ENCODE peak calls at places on chromosomes 5 and 9, in seven cellular contexts. J is activated CD8-positive, alpha-beta memory T cell treated with anti-CD3 and anti-CD28 coated beads for 4 hours; G is stimulated activated CD4-positive, alpha-beta T cell treated with anti-CD3 and anti-CD28 coated beads, TNF-alpha, amount 100 ng/mL, for 24 hours; Y is hepatic stellate cell; S is AG09319; Z is NCI-H345; F is EH. C is an unnamed sample.

GRCh38 chr9:138115506-138115905 is 237.9 kb downstream of the CACNA1B start:
- DNase-seq in G (no peak), S (no peak), J (no peak), Z (no peak), F (no peak), Y (no peak), C (no peak)

GRCh38 chr9:37994639-37995347 is 74.2 kb downstream of the SHB start:
- DNase-seq in Y (peak; percentile 93), Z (peak; percentile 62), J (no peak), S (no peak), G (peak; percentile 35), F (peak; percentile 91), C (no peak)

GRCh38 chr9:2872307-2872940 is 28.5 kb upstream of the PUM3 start:
- DNase-seq in S (no peak), Y (peak; percentile 13), F (peak; percentile 40), J (no peak), Z (no peak), G (no peak), C (peak; percentile 52)

GRCh38 chr9:70971698-70972097 is 149.7 kb downstream of the TRPM3 start:
- DNase-seq in Z (no peak), S (no peak), F (no peak), G (no peak), J (no peak), Y (no peak), C (no peak)

GRCh38 chr9:99359336-99359735 is 137.3 kb downstream of the SEC61B start:
- DNase-seq in Y (no peak), S (no peak), G (no peak), J (no peak), F (no peak), Z (no peak), C (no peak)

GRCh38 chr5:111742595-111742994 is 14.4 kb downstream of the NREP start:
- DNase-seq in J (no peak), S (peak; percentile 81), Y (no peak), F (peak; percentile 94), G (no peak), Z (no peak), C (no peak)

GRCh38 chr5:72074238-72074637 is 33.0 kb upstream of the MAP1B start:
- DNase-seq in Z (peak; percentile 40), Y (no peak), F (no peak), S (no peak), G (no peak), J (no peak), C (no peak)

GRCh38 chr5:32439086-32439642 is 5.4 kb downstream of the ZFR start:
- DNase-seq in Z (no peak), F (no peak), J (no peak), G (no peak), Y (no peak), S (no peak), C (no peak)

GRCh38 chr5:59098743-59099142 is 515.9 kb downstream of the RAB3C start:
- DNase-seq in J (no peak), F (no peak), S (no peak), G (no peak), Y (no peak), Z (no peak), C (no peak)

GRCh38 chr9:120830865-120831264 is 11.9 kb downstream of the PSMD5 start:
- DNase-seq in Y (no peak), F (no peak), G (no peak), J (no peak), Z (no peak), S (no peak), C (no peak)

GRCh38 chr5:159209438-159210305 is at the start of gene RNF145:
- DNase-seq in G (peak; percentile 92), S (peak; percentile 59), Y (peak; percentile 89), F (peak; percentile 82), Z (peak; percentile 82), J (peak; percentile 97), C (peak; percentile 94)

GRCh38 chr9:76699966-76700365 is 64.3 kb upstream of the PCA3 start:
- DNase-seq in Z (no peak), S (peak; percentile 69), J (no peak), Y (peak; percentile 17), G (no peak), F (peak; percentile 54), C (no peak)

GRCh38 chr5:139964266-139964993 is 78.7 kb downstream of the NRG2 start:
- DNase-seq in Z (no peak), Y (no peak), F (no peak), G (no peak), J (no peak), S (no peak), C (no peak)

GRCh38 chr9:14524881-14525515 is 168.2 kb downstream of the ZDHHC21 start:
- DNase-seq in Z (no peak), G (no peak), F (no peak), S (no peak), Y (no peak), J (no peak), C (no peak)

GRCh38 chr9:113397077-113397696 is 3.9 kb downstream of the ALAD start:
- DNase-seq in S (no peak), Z (no peak), G (no peak), F (no peak), Y (no peak), J (no peak), C (no peak)

GRCh38 chr5:30343707-30344106 is 849.8 kb upstream of the CDH6 start:
- DNase-seq in J (no peak), S (no peak), G (no peak), F (no peak), Y (no peak), Z (peak; percentile 4), C (no peak)

GRCh38 chr9:94937214-94937903 is 210.9 kb downstream of the AOPEP start:
- DNase-seq in Z (no peak), S (peak; percentile 79), G (no peak), Y (peak; percentile 91), F (peak; percentile 94), J (no peak), C (no peak)

GRCh38 chr9:75063556-75064305 is 24.2 kb downstream of the NMRK1 start:
- DNase-seq in Y (no peak), S (no peak), J (no peak), G (no peak), F (peak; percentile 34), Z (no peak), C (no peak)

GRCh38 chr5:1140818-1141189 is 28.9 kb upstream of the SLC12A7 start:
- DNase-seq in J (no peak), Z (no peak), F (no peak), Y (no peak), S (no peak), G (no peak), C (no peak)

GRCh38 chr5:16737620-16738364 is 121.0 kb upstream of the RETREG1 start:
- DNase-seq in Y (no peak), J (no peak), F (no peak), G (no peak), S (no peak), Z (no peak), C (no peak)

GRCh38 chr9:135480071-135480941 is 724 bp downstream of the PPP1R26 start:
- DNase-seq in S (no peak), F (peak; percentile 54), G (no peak), Y (peak; percentile 71), J (no peak), Z (peak; percentile 61), C (no peak)

GRCh38 chr9:36401179-36401740 is 1.2 kb upstream of the RNF38 start:
- DNase-seq in Z (peak; percentile 89), J (no peak), Y (peak; percentile 90), F (peak; percentile 84), S (no peak), G (peak; percentile 69), C (no peak)

GRCh38 chr5:173893192-173893561 is 5.0 kb downstream of the CPEB4 start:
- DNase-seq in J (no peak), F (no peak), G (no peak), S (no peak), Z (no peak), Y (no peak), C (no peak)

GRCh38 chr9:13447551-13448422 is 168.3 kb upstream of the MPDZ start:
- DNase-seq in J (no peak), Z (peak; percentile 59), S (no peak), Y (no peak), F (no peak), G (no peak), C (no peak)

GRCh38 chr9:130888146-130888885 is 8.3 kb downstream of the QRFP start:
- DNase-seq in G (no peak), F (no peak), S (no peak), Y (no peak), J (no peak), Z (no peak), C (no peak)

GRCh38 chr5:143434261-143435206 is 31.0 kb upstream of the NR3C1 start:
- DNase-seq in G (peak; percentile 41), F (peak; percentile 24), Z (no peak), S (no peak), Y (no peak), J (peak; percentile 21), C (peak; percentile 79)

GRCh38 chr5:120901199-120901598 is 437.1 kb downstream of the PRR16 start:
- DNase-seq in G (no peak), J (no peak), F (peak; percentile 1), Z (no peak), S (no peak), Y (no peak), C (no peak)

GRCh38 chr9:89975586-89975985 is 370.8 kb downstream of the GADD45G start:
- DNase-seq in F (no peak), Y (no peak), S (no peak), G (no peak), J (no peak), Z (no peak), C (no peak)

GRCh38 chr9:126515001-126515872 is 98.5 kb upstream of the LMX1B start:
- DNase-seq in F (no peak), G (no peak), J (no peak), S (no peak), Z (no peak), Y (no peak), C (no peak)

GRCh38 chr5:118984602-118985001 is 3.7 kb downstream of the DTWD2 start:
- DNase-seq in G (no peak), Y (peak; percentile 49), S (no peak), Z (no peak), F (peak; percentile 86), J (no peak), C (no peak)

GRCh38 chr5:14771195-14771594 is 100.4 kb downstream of the ANKH start:
- DNase-seq in Z (no peak), J (no peak), S (no peak), F (no peak), Y (no peak), G (no peak), C (no peak)

GRCh38 chr5:158069838-158070237 is 210.9 kb upstream of the CLINT1 start:
- DNase-seq in Y (no peak), S (no peak), J (no peak), G (no peak), Z (no peak), F (no peak), C (no peak)

GRCh38 chr5:115366223-115366622 is 69.8 kb upstream of the CCDC112 start:
- DNase-seq in G (no peak), Y (peak; percentile 88), J (no peak), F (peak; percentile 98), Z (no peak), S (peak; percentile 85), C (no peak)

GRCh38 chr9:3768286-3768685 is 242.5 kb upstream of the RFX3 start:
- DNase-seq in F (peak; percentile 78), S (no peak), J (no peak), Y (no peak), Z (no peak), G (no peak), C (no peak)

GRCh38 chr9:109737295-109737694 is 42.7 kb upstream of the PALM2AKAP2 start:
- DNase-seq in Y (no peak), J (no peak), G (no peak), Z (no peak), F (no peak), S (no peak), C (no peak)

GRCh38 chr5:126538579-126538978 is 56.4 kb downstream of the ALDH7A1 start:
- DNase-seq in J (no peak), Y (no peak), G (no peak), S (no peak), F (no peak), Z (no peak), C (no peak)

GRCh38 chr9:32875242-32875641 is 91.9 kb downstream of the TMEM215 start:
- DNase-seq in S (no peak), Z (no peak), G (no peak), J (no peak), Y (no peak), F (peak; percentile 6), C (no peak)

GRCh38 chr5:10607666-10608442 is 44.0 kb downstream of the ANKRD33B start:
- DNase-seq in Z (no peak), G (no peak), S (peak; percentile 51), F (peak; percentile 52), J (no peak), Y (peak; percentile 69), C (no peak)